ENCODE peak calls at places on chromosomes 13 and 19, in nine cellular contexts. U is uterus, D is neural crest cell, L is BE2C, P is AG04450, E is T-helper 17 cell, W is right atrium auricular region, V is GM23338, R is Right ventricle myocardium superior. T is an unnamed sample.

GRCh38 chr19:17081672-17082630 is 6.4 kb downstream of the MYO9B start:
- DNase-seq in L (no peak), R (peak), E (no peak), V (no peak), D (no peak), W (no peak), U (peak), P (no peak), T (no peak)

GRCh38 chr13:41060723-41061074 is 610 bp upstream of the WBP4 start:
- DNase-seq in U (peak), L (peak), E (peak), D (peak), V (peak), R (peak), P (no peak), W (peak), T (peak)

GRCh38 chr19:4379383-4380253 is 20.7 kb downstream of the SH3GL1 start:
- DNase-seq in E (no peak), L (no peak), R (peak), W (no peak), U (peak), V (no peak), P (no peak), D (no peak), T (peak)

GRCh38 chr13:46172531-46172991 is 9.4 kb downstream of the LCP1 start:
- DNase-seq in V (no peak), D (no peak), R (no peak), E (no peak), U (no peak), P (no peak), L (no peak), W (no peak), T (no peak)

GRCh38 chr19:35041548-35042055 is at the start of gene HPN:
- DNase-seq in U (no peak), E (no peak), L (no peak), D (no peak), W (no peak), R (no peak), V (peak), P (no peak), T (no peak)

GRCh38 chr19:2455481-2456300 is 1.1 kb downstream of the LMNB2 start:
- DNase-seq in L (peak), W (no peak), V (no peak), E (peak), R (no peak), U (no peak), P (no peak), D (no peak), T (peak)

GRCh38 chr19:4267101-4267900 is 11.8 kb upstream of the SHD start:
- DNase-seq in D (peak), P (no peak), E (peak), U (peak), R (peak), V (peak), W (no peak), L (peak), T (peak)

GRCh38 chr13:94660695-94661324 is 51.5 kb downstream of the SOX21 start:
- DNase-seq in U (no peak), E (no peak), W (no peak), P (no peak), D (peak), R (no peak), L (no peak), V (peak), T (peak)

GRCh38 chr19:48683349-48683748 is 10.5 kb upstream of the NTN5 start:
- DNase-seq in D (no peak), E (no peak), V (no peak), P (no peak), L (peak), U (peak), W (peak), R (peak), T (no peak)

GRCh38 chr19:30695171-30695875 is 323.1 kb downstream of the ZNF536 start:
- DNase-seq in R (no peak), L (no peak), P (no peak), V (peak), E (no peak), W (no peak), U (no peak), D (no peak), T (no peak)

GRCh38 chr13:80469841-80470378 is 129.0 kb upstream of the SPRY2 start:
- DNase-seq in D (no peak), L (no peak), E (no peak), R (peak), P (no peak), V (no peak), W (peak), U (peak), T (peak)